ENCODE peak calls at places on chromosomes 3 and 15, in ten cellular contexts. B, K, D, T, L, A, I, H, C and F are unnamed samples.

GRCh38 chr15:57321485-57321884 is 54.8 kb upstream of the CGNL1 start:
- DNase-seq in B (no peak), K (no peak), D (no peak), T (no peak), L (no peak), A (no peak), I (no peak), H (no peak), C (no peak), F (no peak)

GRCh38 chr3:154969366-154969765 is 110.8 kb upstream of the MME start:
- DNase-seq in B (no peak), K (no peak), D (no peak), T (no peak), L (no peak), A (no peak), I (no peak), H (no peak), C (no peak), F (no peak)

GRCh38 chr3:140128217-140129137 is 193.5 kb downstream of the CLSTN2 start:
- DNase-seq in B (peak), K (peak), D (peak), T (no peak), L (no peak), A (no peak), I (no peak), H (no peak), C (peak), F (peak)

GRCh38 chr15:34776706-34777105 is 18.6 kb downstream of the ACTC1 start:
- DNase-seq in B (no peak), K (no peak), D (no peak), T (no peak), L (no peak), A (no peak), I (no peak), H (no peak), C (no peak), F (no peak)

GRCh38 chr15:63983071-63983711 is 63.1 kb downstream of the DAPK2 start:
- DNase-seq in B (peak), K (peak), D (no peak), T (no peak), L (no peak), A (no peak), I (no peak), H (peak), C (peak), F (peak)

GRCh38 chr3:138195491-138195890 is 8.4 kb downstream of the ARMC8 start:
- DNase-seq in B (no peak), K (no peak), D (no peak), T (no peak), L (no peak), A (no peak), I (no peak), H (no peak), C (no peak), F (no peak)

GRCh38 chr3:71423151-71423906 is 160.2 kb downstream of the FOXP1 start:
- DNase-seq in B (peak), K (peak), D (no peak), T (no peak), L (peak), A (no peak), I (no peak), H (no peak), C (no peak), F (no peak)

GRCh38 chr3:105332961-105333360 is 33.7 kb upstream of the ALCAM start:
- DNase-seq in B (no peak), K (no peak), D (no peak), T (no peak), L (no peak), A (no peak), I (no peak), H (no peak), C (no peak), F (no peak)

GRCh38 chr3:78076379-78076778 is 1036.5 kb downstream of the ROBO2 start:
- DNase-seq in B (peak), K (no peak), D (no peak), T (no peak), L (no peak), A (no peak), I (no peak), H (no peak), C (no peak), F (no peak)

GRCh38 chr15:73357999-73358665 is 10.6 kb downstream of the HCN4 start:
- DNase-seq in B (no peak), K (no peak), D (no peak), T (no peak), L (no peak), A (no peak), I (no peak), H (no peak), C (no peak), F (no peak)

GRCh38 chr3:42712344-42712648 is 9.7 kb upstream of the HHATL start:
- DNase-seq in B (no peak), K (no peak), D (no peak), T (peak), L (no peak), A (no peak), I (peak), H (no peak), C (no peak), F (no peak)

GRCh38 chr3:152071924-152072323 is 196.8 kb upstream of the MBNL1 start:
- DNase-seq in B (peak), K (no peak), D (peak), T (no peak), L (peak), A (no peak), I (no peak), H (no peak), C (no peak), F (no peak)

GRCh38 chr3:134797080-134797801 is 2.2 kb downstream of the EPHB1 start:
- DNase-seq in B (peak), K (no peak), D (peak), T (no peak), L (no peak), A (no peak), I (peak), H (no peak), C (peak), F (peak)

GRCh38 chr15:78726870-78727551 is 84.3 kb downstream of the ADAMTS7 start:
- DNase-seq in B (peak), K (peak), D (no peak), T (no peak), L (no peak), A (no peak), I (no peak), H (peak), C (peak), F (no peak)

GRCh38 chr3:150370982-150371381 is 37.1 kb upstream of the TSC22D2 start:
- DNase-seq in B (no peak), K (no peak), D (no peak), T (no peak), L (no peak), A (no peak), I (no peak), H (no peak), C (no peak), F (no peak)

GRCh38 chr3:25894101-25894500 is 104.2 kb downstream of the OXSM start:
- DNase-seq in B (no peak), K (no peak), D (no peak), T (no peak), L (no peak), A (no peak), I (no peak), H (no peak), C (no peak), F (no peak)

GRCh38 chr3:160401301-160402095 is 2.0 kb downstream of the SMC4 start:
- DNase-seq in B (peak), K (no peak), D (no peak), T (no peak), L (peak), A (no peak), I (no peak), H (no peak), C (no peak), F (no peak)

GRCh38 chr3:126394179-126394976 is at the start of gene CFAP100:
- DNase-seq in B (peak), K (peak), D (peak), T (peak), L (peak), A (no peak), I (no peak), H (no peak), C (peak), F (peak)

GRCh38 chr15:63891079-63891762 is 57.5 kb upstream of the HERC1 start:
- DNase-seq in B (peak), K (peak), D (peak), T (peak), L (peak), A (peak), I (peak), H (peak), C (peak), F (peak)

GRCh38 chr3:168801792-168802191 is 706.1 kb upstream of the GOLIM4 start:
- DNase-seq in B (no peak), K (no peak), D (no peak), T (no peak), L (peak), A (no peak), I (no peak), H (no peak), C (no peak), F (no peak)

GRCh38 chr3:127698264-127699097 is 25.7 kb downstream of the ABTB1 start:
- DNase-seq in B (no peak), K (no peak), D (no peak), T (no peak), L (no peak), A (no peak), I (no peak), H (no peak), C (no peak), F (no peak)

GRCh38 chr15:27671794-27672438 is 427.2 kb downstream of the OCA2 start:
- DNase-seq in B (peak), K (no peak), D (no peak), T (no peak), L (no peak), A (no peak), I (peak), H (no peak), C (peak), F (no peak)

GRCh38 chr3:167302710-167303109 is 77.4 kb downstream of the ZBBX start:
- DNase-seq in B (no peak), K (no peak), D (no peak), T (no peak), L (no peak), A (no peak), I (no peak), H (no peak), C (no peak), F (no peak)

GRCh38 chr3:179415377-179415776 is 35.9 kb downstream of the GNB4 start:
- DNase-seq in B (no peak), K (no peak), D (no peak), T (no peak), L (no peak), A (no peak), I (no peak), H (no peak), C (no peak), F (no peak)

GRCh38 chr3:179410999-179411398 is 40.3 kb downstream of the GNB4 start:
- DNase-seq in B (no peak), K (no peak), D (no peak), T (no peak), L (no peak), A (no peak), I (no peak), H (no peak), C (no peak), F (no peak)

GRCh38 chr3:179414804-179415203 is 36.5 kb downstream of the GNB4 start:
- DNase-seq in B (no peak), K (no peak), D (no peak), T (no peak), L (no peak), A (no peak), I (no peak), H (no peak), C (no peak), F (no peak)

GRCh38 chr3:179410317-179410716 is 41.0 kb downstream of the GNB4 start:
- DNase-seq in B (peak), K (no peak), D (no peak), T (no peak), L (no peak), A (no peak), I (no peak), H (no peak), C (no peak), F (no peak)
- TF ChIP-seq CTCF in B (no peak), K (peak), D (no peak), T (no peak), L (no peak), A (no peak), I (no peak), H (no peak), C (no peak), F (no peak)

DNA sequence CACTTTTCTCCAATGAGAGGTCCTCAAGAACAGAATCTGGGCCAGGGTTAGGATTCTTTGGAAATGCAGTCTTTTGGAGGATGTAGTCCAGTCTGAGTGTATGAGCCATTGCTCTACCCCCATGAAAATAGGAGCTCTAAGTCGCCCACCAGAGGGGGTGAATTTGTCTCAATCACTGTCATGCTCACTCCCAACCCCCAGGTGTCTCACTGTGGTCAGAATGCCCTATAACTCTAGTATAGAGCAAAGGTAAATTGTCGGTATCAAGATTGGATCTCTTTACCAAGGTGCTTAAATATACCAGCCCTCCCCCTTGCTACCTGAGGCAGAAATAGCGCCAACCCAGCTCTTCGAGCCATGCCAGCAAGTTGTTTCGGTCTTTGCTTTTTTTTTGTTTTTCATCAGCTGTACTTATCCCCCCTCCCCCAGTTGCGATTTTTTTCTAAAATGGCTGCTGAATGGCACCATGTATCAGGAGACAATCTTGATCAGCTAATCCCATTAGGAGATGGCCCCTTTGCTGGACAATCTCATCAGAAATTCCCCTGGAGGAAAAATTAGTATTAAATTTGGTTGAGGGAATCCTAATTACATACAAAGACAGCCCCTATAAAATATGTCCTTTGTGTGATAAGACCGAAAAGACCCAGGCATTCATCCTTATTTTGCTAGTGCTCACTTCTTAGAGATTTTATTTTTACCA is 130.7 kb downstream of the EBLN2 start:
- DNase-seq in B (peak), K (peak), D (peak), T (no peak), L (no peak), A (no peak), I (no peak), H (no peak), C (no peak), F (no peak)
- TF ChIP-seq CTCF in B (peak), K (peak), D (peak), T (no peak), L (no peak), A (no peak), I (no peak), H (no peak), C (no peak), F (peak)

GRCh38 chr3:9422712-9423424 is 25.5 kb downstream of the SETD5 start:
- DNase-seq in B (peak), K (peak), D (peak), T (peak), L (peak), A (no peak), I (peak), H (peak), C (no peak), F (peak)
- TF ChIP-seq CTCF in B (peak), K (peak), D (peak), T (peak), L (peak), A (peak), I (peak), H (peak), C (peak), F (peak)

GRCh38 chr3:53230789-53231188 is 25.0 kb downstream of the TKT start:
- DNase-seq in B (no peak), K (no peak), D (no peak), T (no peak), L (no peak), A (no peak), I (no peak), H (no peak), C (no peak), F (no peak)

GRCh38 chr3:53229171-53229570 is 26.7 kb downstream of the TKT start:
- DNase-seq in B (no peak), K (no peak), D (no peak), T (no peak), L (no peak), A (no peak), I (peak), H (no peak), C (no peak), F (no peak)

GRCh38 chr3:53231532-53232511 is 24.0 kb downstream of the TKT start:
- DNase-seq in B (no peak), K (no peak), D (no peak), T (no peak), L (no peak), A (no peak), I (no peak), H (no peak), C (no peak), F (no peak)

GRCh38 chr3:53229606-53230005 is 26.2 kb downstream of the TKT start:
- DNase-seq in B (no peak), K (no peak), D (no peak), T (no peak), L (no peak), A (no peak), I (no peak), H (no peak), C (no peak), F (no peak)

DNA sequence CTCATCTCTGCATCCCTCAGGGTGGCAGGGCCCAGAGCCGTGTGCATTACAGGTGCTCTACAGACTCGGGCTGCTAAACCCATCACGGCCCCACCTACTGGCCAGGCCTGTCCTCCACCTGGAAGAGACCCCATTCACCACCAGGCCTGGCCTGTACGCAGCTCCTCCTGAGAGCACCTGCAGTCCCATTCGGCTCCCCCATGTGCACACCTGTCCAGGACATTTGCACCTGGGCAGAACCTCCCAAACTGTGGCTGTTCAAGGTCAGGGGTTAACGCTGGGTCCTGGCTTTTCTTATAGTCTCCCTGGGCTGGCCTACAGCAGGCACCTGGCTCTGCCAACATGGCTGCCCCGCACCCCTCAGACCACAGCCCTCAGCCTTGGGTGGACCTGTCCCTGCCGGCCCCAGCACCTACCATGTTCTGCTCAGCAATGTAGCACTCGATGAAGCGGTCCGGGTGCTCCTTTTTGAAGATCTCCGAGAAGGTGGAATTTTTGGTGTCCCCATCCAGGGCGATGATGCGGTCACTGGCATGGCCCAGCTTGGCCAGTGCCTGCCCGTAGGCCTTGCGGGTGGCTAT is 25.7 kb downstream of the TKT start:
- DNase-seq in B (no peak), K (peak), D (no peak), T (no peak), L (no peak), A (no peak), I (no peak), H (no peak), C (no peak), F (no peak)
- TF ChIP-seq CTCF in B (peak), K (peak), D (no peak), T (no peak), L (no peak), A (no peak), I (no peak), H (no peak), C (no peak), F (no peak)

GRCh38 chr3:120300971-120301370 is 15.9 kb upstream of the GPR156 start:
- DNase-seq in B (no peak), K (no peak), D (no peak), T (no peak), L (no peak), A (no peak), I (no peak), H (no peak), C (no peak), F (no peak)
- TF ChIP-seq CTCF in B (no peak), K (no peak), D (no peak), T (no peak), L (no peak), A (no peak), I (no peak), H (no peak), C (no peak), F (no peak)